ENCODE peak calls at places on chromosomes 12 and 14, in five cellular contexts. W, F, U, S and N are unnamed samples.
A peak's percentile ranks its signal among the peaks of the same experiment; 100 is the strongest.

GRCh38 chr14:101960225-101960624 is 4.1 kb upstream of the DYNC1H1 start:
- DNase-seq in F (no peak), S (peak; percentile 30), W (no peak), U (no peak), N (no peak)

GRCh38 chr14:105465209-105466031 is 9.2 kb upstream of the CRIP2 start:
- DNase-seq in U (no peak), W (peak; percentile 12), S (peak; percentile 54), F (no peak), N (no peak)

GRCh38 chr14:84254205-84254788 is 1275.6 kb upstream of the FLRT2 start:
- DNase-seq in W (no peak), S (no peak), F (no peak), U (no peak), N (no peak)

GRCh38 chr12:117850048-117850447 is 118.7 kb downstream of the KSR2 start:
- DNase-seq in F (peak; percentile 28), W (peak; percentile 38), S (peak; percentile 66), U (peak; percentile 17), N (no peak)

GRCh38 chr12:112599871-112600270 is 181.1 kb downstream of the PTPN11 start:
- DNase-seq in S (no peak), U (no peak), F (no peak), W (no peak), N (no peak)

GRCh38 chr12:6074979-6075585 is 49.4 kb downstream of the VWF start:
- DNase-seq in W (no peak), U (no peak), S (peak; percentile 56), F (no peak), N (no peak)

GRCh38 chr12:85568395-85569103 is 267.7 kb downstream of the RASSF9 start:
- DNase-seq in W (no peak), F (no peak), U (no peak), S (no peak), N (no peak)

GRCh38 chr12:25301798-25302197 is 51.1 kb upstream of the KRAS start:
- DNase-seq in W (no peak), U (no peak), S (peak; percentile 53), F (peak; percentile 75), N (no peak)

GRCh38 chr14:60250318-60251035 is 1.5 kb downstream of the PPM1A start:
- DNase-seq in W (no peak), S (peak; percentile 29), F (peak; percentile 9), U (no peak), N (no peak)

GRCh38 chr14:56216631-56217379 is 98.6 kb downstream of the PELI2 start:
- DNase-seq in U (peak; percentile 77), S (peak; percentile 63), F (peak; percentile 28), W (no peak), N (no peak)

GRCh38 chr12:8823565-8824300 is 1.3 kb downstream of the A2ML1 start:
- DNase-seq in W (peak; percentile 11), F (peak; percentile 12), S (peak; percentile 17), U (no peak), N (peak; percentile 6)

GRCh38 chr12:130859128-130859527 is 12.7 kb upstream of the RAN start:
- DNase-seq in S (no peak), W (no peak), F (no peak), U (no peak), N (no peak)

GRCh38 chr12:100851637-100852036 is 57.1 kb downstream of the ANO4 start:
- DNase-seq in F (no peak), S (no peak), U (no peak), W (no peak), N (no peak)

GRCh38 chr12:110117948-110118685 is 6.0 kb upstream of the IFT81 start:
- DNase-seq in S (no peak), U (no peak), F (no peak), W (no peak), N (no peak)

GRCh38 chr12:29691146-29691854 is 92.4 kb downstream of the TMTC1 start:
- DNase-seq in W (no peak), F (no peak), S (no peak), U (no peak), N (no peak)

GRCh38 chr14:99524091-99524661 is 43.0 kb downstream of the CCNK start:
- DNase-seq in F (no peak), U (no peak), W (no peak), S (peak; percentile 24), N (no peak)

GRCh38 chr14:68942281-68943035 is 36.6 kb downstream of the ACTN1 start:
- DNase-seq in W (peak; percentile 34), F (peak; percentile 48), S (peak; percentile 46), U (no peak), N (no peak)

GRCh38 chr14:24441485-24441884 is 1.1 kb downstream of the SDR39U1 start:
- DNase-seq in U (no peak), F (no peak), W (no peak), S (no peak), N (no peak)

GRCh38 chr14:36556811-36557433 is 25.5 kb downstream of the NKX2-8 start:
- DNase-seq in W (no peak), F (peak; percentile 7), U (peak; percentile 29), S (peak; percentile 32), N (peak; percentile 40)

GRCh38 chr12:120951-121350 is 54.4 kb downstream of the IQSEC3 start:
- DNase-seq in F (no peak), U (no peak), S (no peak), W (no peak), N (no peak)

GRCh38 chr14:87805315-87805723 is 187.7 kb downstream of the GALC start:
- DNase-seq in U (peak; percentile 23), S (peak; percentile 15), W (peak; percentile 3), F (no peak), N (no peak)

GRCh38 chr14:89965839-89966238 is 10.1 kb downstream of the TDP1 start:
- DNase-seq in F (peak; percentile 30), U (no peak), W (no peak), S (no peak), N (no peak)

GRCh38 chr12:93763746-93764147 is 86.6 kb downstream of the CRADD start:
- DNase-seq in S (no peak), U (no peak), F (no peak), W (no peak), N (peak; percentile 86)

GRCh38 chr14:61891251-61891650 is 129.0 kb downstream of the SNAPC1 start:
- DNase-seq in W (peak; percentile 27), S (peak; percentile 41), U (no peak), F (peak; percentile 32), N (no peak)

GRCh38 chr14:63200767-63201166 is 3.5 kb upstream of the RHOJ start:
- DNase-seq in W (no peak), S (no peak), F (peak; percentile 20), U (no peak), N (no peak)

GRCh38 chr14:95313707-95314106 is 6.0 kb downstream of the CLMN start:
- DNase-seq in W (peak; percentile 27), U (no peak), S (peak; percentile 4), F (peak; percentile 34), N (no peak)

GRCh38 chr14:80992580-80992979 is 37.2 kb downstream of the TSHR start:
- DNase-seq in W (no peak), S (no peak), U (no peak), F (no peak), N (no peak)

GRCh38 chr12:6215932-6216494 is 15.8 kb downstream of the CD9 start:
- DNase-seq in W (peak; percentile 93), U (no peak), F (peak; percentile 33), S (peak; percentile 96), N (peak; percentile 89)

GRCh38 chr14:90491221-90491867 is 94.5 kb downstream of the CALM1 start:
- DNase-seq in U (peak; percentile 31), S (peak; percentile 49), W (peak; percentile 36), F (peak; percentile 58), N (peak; percentile 80)

GRCh38 chr12:77152623-77153193 is 87.3 kb upstream of the E2F7 start:
- DNase-seq in U (no peak), F (peak; percentile 56), W (peak; percentile 45), S (peak; percentile 52), N (peak; percentile 29)

GRCh38 chr14:105473033-105473676 is 1.5 kb upstream of the CRIP2 start:
- DNase-seq in W (no peak), S (no peak), U (peak; percentile 68), F (no peak), N (peak; percentile 41)

GRCh38 chr12:43758247-43758727 is 303 bp downstream of the PUS7L start:
- DNase-seq in W (no peak), S (peak; percentile 47), U (peak; percentile 75), F (peak; percentile 38), N (no peak)

GRCh38 chr12:76688001-76688400 is 75.9 kb upstream of the ZDHHC17 start:
- DNase-seq in F (peak; percentile 51), W (peak; percentile 17), S (peak; percentile 68), U (no peak), N (no peak)

GRCh38 chr12:48973531-48973930 is 2.0 kb upstream of the WNT10B start:
- DNase-seq in F (no peak), S (no peak), W (no peak), U (no peak), N (no peak)

GRCh38 chr12:13033266-13033875 is 10.8 kb upstream of the FAM234B start:
- DNase-seq in W (no peak), S (no peak), U (no peak), F (peak; percentile 28), N (no peak)

GRCh38 chr12:96227365-96228106 is 33.4 kb downstream of the ELK3 start:
- DNase-seq in U (no peak), F (no peak), S (no peak), W (no peak), N (no peak)